ENCODE peak calls at places on chromosomes 16 and 17, in seven cellular contexts. N, Z, S, O, H, B and I are unnamed samples.

GRCh38 chr16:3283525-3284447 is 495 bp downstream of the ZNF263 start:
- DNase-seq in N (no peak), Z (no peak), S (no peak), O (peak), H (no peak), B (peak), I (peak)

GRCh38 chr16:82439678-82440293 is 187.0 kb upstream of the CDH13 start:
- DNase-seq in N (no peak), Z (no peak), S (no peak), O (peak), H (no peak), B (no peak), I (peak)

GRCh38 chr16:85419503-85420408 is 193.4 kb upstream of the GSE1 start:
- DNase-seq in N (no peak), Z (no peak), S (no peak), O (no peak), H (no peak), B (no peak), I (no peak)

GRCh38 chr17:77323413-77324171 is 182.8 kb downstream of the SEC14L1 start:
- DNase-seq in N (no peak), Z (no peak), S (no peak), O (peak), H (no peak), B (no peak), I (peak)

GRCh38 chr17:7007143-7007542 is 5.3 kb upstream of the RNASEK start:
- DNase-seq in N (no peak), Z (no peak), S (no peak), O (no peak), H (no peak), B (no peak), I (no peak)

GRCh38 chr16:67167588-67167987 is 2.8 kb upstream of the NOL3 start:
- DNase-seq in N (no peak), Z (no peak), S (no peak), O (no peak), H (no peak), B (no peak), I (no peak)

GRCh38 chr17:59494757-59495368 is 70.5 kb upstream of the DHX40 start:
- DNase-seq in N (no peak), Z (no peak), S (no peak), O (no peak), H (no peak), B (no peak), I (no peak)

GRCh38 chr16:80233097-80233835 is 307.5 kb upstream of the DYNLRB2 start:
- DNase-seq in N (no peak), Z (no peak), S (no peak), O (peak), H (no peak), B (no peak), I (no peak)

GRCh38 chr16:66335704-66336329 is 30.7 kb upstream of the CDH5 start:
- DNase-seq in N (no peak), Z (peak), S (no peak), O (peak), H (no peak), B (no peak), I (peak)

GRCh38 chr17:79561486-79562116 is 49.2 kb downstream of the RBFOX3 start:
- DNase-seq in N (no peak), Z (no peak), S (no peak), O (no peak), H (no peak), B (no peak), I (no peak)

GRCh38 chr17:75371339-75371738 is 34.1 kb downstream of the GRB2 start:
- DNase-seq in N (no peak), Z (no peak), S (no peak), O (no peak), H (no peak), B (peak), I (no peak)

GRCh38 chr17:70332811-70333210 is 163.5 kb downstream of the KCNJ2 start:
- DNase-seq in N (no peak), Z (no peak), S (no peak), O (no peak), H (no peak), B (no peak), I (no peak)

GRCh38 chr16:13733561-13733960 is 186.4 kb upstream of the ERCC4 start:
- DNase-seq in N (no peak), Z (no peak), S (no peak), O (no peak), H (no peak), B (no peak), I (no peak)

GRCh38 chr16:53792161-53792951 is 88.4 kb downstream of the FTO start:
- DNase-seq in N (no peak), Z (no peak), S (no peak), O (no peak), H (no peak), B (no peak), I (no peak)

GRCh38 chr16:9677301-9677653 is 505.0 kb downstream of the GRIN2A start:
- DNase-seq in N (no peak), Z (no peak), S (no peak), O (no peak), H (no peak), B (no peak), I (no peak)

GRCh38 chr17:57927048-57927723 is 28.0 kb downstream of the CUEDC1 start:
- DNase-seq in N (no peak), Z (no peak), S (no peak), O (peak), H (no peak), B (no peak), I (peak)

GRCh38 chr17:61678339-61678738 is 87.3 kb upstream of the NACA2 start:
- DNase-seq in N (no peak), Z (no peak), S (no peak), O (no peak), H (no peak), B (no peak), I (no peak)

GRCh38 chr16:13070268-13070667 is 168.9 kb downstream of the SHISA9 start:
- DNase-seq in N (no peak), Z (peak), S (no peak), O (no peak), H (no peak), B (no peak), I (no peak)

GRCh38 chr17:56594528-56595418 is 1.3 kb downstream of the NOG start:
- DNase-seq in N (no peak), Z (no peak), S (no peak), O (no peak), H (peak), B (no peak), I (no peak)

GRCh38 chr16:48432136-48432535 is 46.9 kb upstream of the SIAH1 start:
- DNase-seq in N (no peak), Z (no peak), S (no peak), O (no peak), H (no peak), B (no peak), I (no peak)

GRCh38 chr16:23691483-23692189 is 12.9 kb downstream of the PLK1 start:
- DNase-seq in N (no peak), Z (no peak), S (no peak), O (peak), H (no peak), B (no peak), I (peak)

GRCh38 chr16:75626806-75627205 is 3.7 kb upstream of the ADAT1 start:
- DNase-seq in N (no peak), Z (no peak), S (no peak), O (no peak), H (no peak), B (no peak), I (no peak)

GRCh38 chr16:57128787-57129389 is 36.5 kb downstream of the CPNE2 start:
- DNase-seq in N (no peak), Z (no peak), S (peak), O (no peak), H (no peak), B (no peak), I (no peak)

GRCh38 chr16:18839555-18839954 is 38.2 kb upstream of the ARL6IP1 start:
- DNase-seq in N (no peak), Z (no peak), S (no peak), O (peak), H (no peak), B (no peak), I (no peak)

GRCh38 chr17:4858880-4859260 is 25.7 kb downstream of the MINK1 start:
- DNase-seq in N (peak), Z (peak), S (no peak), O (peak), H (no peak), B (no peak), I (peak)